ENCODE peak calls at places on chromosomes 5 and 9, in four cellular contexts. J, I, G and O are unnamed samples. For H3K9me3, the result is how much of the 10 kb centered on the place peaks cover.

GRCh38 chr5:35269006-35269405 is 38.7 kb upstream of the PRLR start:
- DNase-seq in J (no peak), I (no peak), G (no peak), O (no peak)

GRCh38 chr9:136111910-136112309 is 6.8 kb downstream of the TMEM250 start:
- DNase-seq in J (no peak), I (no peak), G (no peak), O (no peak)

GRCh38 chr5:118557103-118557805 is 431.1 kb downstream of the DTWD2 start:
- DNase-seq in J (no peak), I (no peak), G (no peak), O (no peak)

GRCh38 chr5:32714836-32715235 is 3.7 kb downstream of the NPR3 start:
- DNase-seq in J (no peak), I (no peak), G (no peak), O (no peak)

GRCh38 chr5:32278403-32278802 is 34.3 kb downstream of the MTMR12 start:
- DNase-seq in J (no peak), I (no peak), G (no peak), O (no peak)

GRCh38 chr5:102545175-102545574 is 46.4 kb upstream of the SLCO6A1 start:
- DNase-seq in J (no peak), I (no peak), G (no peak), O (no peak)

GRCh38 chr5:9015937-9016270 is 530.0 kb downstream of the SEMA5A start:
- DNase-seq in J (no peak), I (no peak), G (no peak), O (no peak)

GRCh38 chr9:72579190-72579589 is 57.8 kb downstream of the TMC1 start:
- DNase-seq in J (peak), I (no peak), G (no peak), O (no peak)

GRCh38 chr5:157559301-157559700 is 16.3 kb downstream of the ADAM19 start:
- DNase-seq in J (no peak), I (no peak), G (no peak), O (no peak)

GRCh38 chr5:171614511-171614910 is 171.1 kb upstream of the SMIM23 start:
- DNase-seq in J (no peak), I (no peak), G (no peak), O (no peak)

GRCh38 chr9:79807966-79808365 is 236.2 kb downstream of the TLE4 start:
- DNase-seq in J (no peak), I (no peak), G (no peak), O (no peak)

GRCh38 chr5:14373685-14374084 is 207.9 kb upstream of the OTULINL start:
- DNase-seq in J (no peak), I (no peak), G (no peak), O (no peak)

GRCh38 chr5:142356318-142356715 is 31.5 kb upstream of the SPRY4 start:
- DNase-seq in J (no peak), I (no peak), G (no peak), O (no peak)

GRCh38 chr5:67038817-67039603 is 157.6 kb downstream of the CD180 start:
- DNase-seq in J (no peak), I (no peak), G (no peak), O (no peak)

GRCh38 chr5:43305948-43306563 is 7.2 kb downstream of the HMGCS1 start:
- DNase-seq in J (no peak), I (no peak), G (no peak), O (no peak)

GRCh38 chr5:56003179-56003578 is 8.4 kb upstream of the IL6ST start:
- DNase-seq in J (no peak), I (no peak), G (no peak), O (no peak)

GRCh38 chr5:66089384-66089783 is 54.7 kb upstream of the SREK1 start:
- DNase-seq in J (no peak), I (no peak), G (no peak), O (no peak)

GRCh38 chr9:107243757-107244156 is 39.3 kb upstream of the RAD23B start:
- DNase-seq in J (no peak), I (no peak), G (no peak), O (no peak)

GRCh38 chr5:159210846-159211245 is 1.5 kb upstream of the RNF145 start:
- DNase-seq in J (no peak), I (no peak), G (no peak), O (no peak)

GRCh38 chr5:132439521-132440206 is 50.9 kb downstream of the IRF1 start:
- DNase-seq in J (no peak), I (peak), G (peak), O (no peak)

GRCh38 chr5:141420855-141421488 is at the start of gene PCDHGA11:
- DNase-seq in J (no peak), I (no peak), G (no peak), O (no peak)

GRCh38 chr9:101427957-101428655 is 7.5 kb downstream of the ALDOB start:
- DNase-seq in J (no peak), I (no peak), G (no peak), O (no peak)

GRCh38 chr9:121660876-121661275 is 9.4 kb downstream of the DAB2IP start:
- DNase-seq in J (peak), I (no peak), G (no peak), O (no peak)

GRCh38 chr9:27487927-27488326 is 36.2 kb upstream of the IFNK start:
- DNase-seq in J (no peak), I (no peak), G (no peak), O (no peak)

GRCh38 chr9:114894801-114895433 is 35.5 kb downstream of the TNFSF8 start:
- DNase-seq in J (no peak), I (no peak), G (no peak), O (no peak)

GRCh38 chr5:132870801-132871200 is 2.7 kb upstream of the LEAP2 start:
- DNase-seq in J (no peak), I (no peak), G (no peak), O (no peak)

GRCh38 chr9:602716-603115 is 238.8 kb upstream of the DMRT1 start:
- DNase-seq in J (no peak), I (no peak), G (no peak), O (no peak)

GRCh38 chr5:38535281-38535750 is 21.1 kb downstream of the LIFR start:
- DNase-seq in J (no peak), I (no peak), G (no peak), O (no peak)

GRCh38 chr9:112884086-112884485 is 6.6 kb downstream of the SLC46A2 start:
- DNase-seq in J (no peak), I (no peak), G (no peak), O (no peak)

GRCh38 chr5:130520211-130520610 is 615.9 kb downstream of the CHSY3 start:
- DNase-seq in J (no peak), I (no peak), G (no peak), O (no peak)

GRCh38 chr5:139919308-139919707 is 123.7 kb downstream of the PSD2 start:
- DNase-seq in J (no peak), I (no peak), G (no peak), O (no peak)

DNA sequence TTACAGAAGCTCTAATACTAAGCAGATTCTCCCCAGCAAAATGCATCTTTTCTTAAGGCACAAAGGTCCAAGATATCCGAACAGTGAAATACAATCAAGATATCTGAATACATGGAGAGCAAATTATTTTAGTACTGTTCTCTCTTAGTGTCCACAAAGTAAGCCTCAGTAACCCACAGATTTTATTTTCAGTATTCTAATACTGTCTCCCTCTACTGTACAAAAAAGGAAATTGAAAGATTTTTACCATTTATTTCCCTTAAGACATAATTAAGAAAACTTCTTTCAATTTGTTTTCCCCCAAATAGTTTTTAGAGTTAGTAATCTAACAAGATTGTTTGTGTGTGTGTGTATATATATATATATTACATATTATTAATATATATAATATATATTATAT is 24.7 kb upstream of the NOL6 start:
- DNase-seq in J (no peak), I (no peak), G (no peak), O (no peak)
- TF ChIP-seq CTCF in J (no peak), I (peak), G (peak), O (no peak)

DNA sequence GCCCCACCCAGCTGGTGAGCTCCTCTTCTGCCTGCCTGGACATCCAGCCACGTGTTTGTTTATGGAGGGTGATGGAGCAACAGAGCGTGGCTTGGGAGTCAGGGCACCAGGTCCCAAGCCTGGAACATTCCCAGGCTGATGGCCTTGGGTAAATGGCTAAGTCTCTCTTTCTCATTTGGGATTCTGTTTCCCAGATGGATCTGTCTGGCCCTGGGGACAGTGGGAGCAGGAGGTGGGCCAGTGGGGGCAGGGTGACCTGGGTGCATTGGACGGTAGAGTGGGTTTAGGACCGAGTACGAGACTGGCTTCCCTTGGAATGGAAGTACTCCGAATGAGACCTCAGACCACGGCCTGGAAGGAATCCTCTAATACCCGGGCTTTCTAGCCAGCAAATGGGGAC is 141.1 kb upstream of the IRX2 start:
- DNase-seq in J (no peak), I (no peak), G (no peak), O (no peak)
- H3K9me3 ChIP-seq in J (under half), I (under half), G (under half), O (under half)

GRCh38 chr5:181044093-181044599 is 4.1 kb downstream of the BTNL9 start:
- DNase-seq in J (no peak), I (no peak), G (no peak), O (no peak)

GRCh38 chr5:181041043-181041442 is 977 bp downstream of the BTNL9 start:
- DNase-seq in J (no peak), I (no peak), G (no peak), O (peak)

GRCh38 chr5:181043285-181044092 is 3.4 kb downstream of the BTNL9 start:
- DNase-seq in J (no peak), I (no peak), G (no peak), O (peak)

GRCh38 chr5:181042036-181042435 is 2.0 kb downstream of the BTNL9 start:
- DNase-seq in J (peak), I (no peak), G (no peak), O (no peak)

GRCh38 chr5:181042722-181043121 is 2.7 kb downstream of the BTNL9 start:
- DNase-seq in J (no peak), I (no peak), G (no peak), O (peak)
- H3K4me3 ChIP-seq in J (no peak), I (peak), G (peak), O (no peak)

DNA sequence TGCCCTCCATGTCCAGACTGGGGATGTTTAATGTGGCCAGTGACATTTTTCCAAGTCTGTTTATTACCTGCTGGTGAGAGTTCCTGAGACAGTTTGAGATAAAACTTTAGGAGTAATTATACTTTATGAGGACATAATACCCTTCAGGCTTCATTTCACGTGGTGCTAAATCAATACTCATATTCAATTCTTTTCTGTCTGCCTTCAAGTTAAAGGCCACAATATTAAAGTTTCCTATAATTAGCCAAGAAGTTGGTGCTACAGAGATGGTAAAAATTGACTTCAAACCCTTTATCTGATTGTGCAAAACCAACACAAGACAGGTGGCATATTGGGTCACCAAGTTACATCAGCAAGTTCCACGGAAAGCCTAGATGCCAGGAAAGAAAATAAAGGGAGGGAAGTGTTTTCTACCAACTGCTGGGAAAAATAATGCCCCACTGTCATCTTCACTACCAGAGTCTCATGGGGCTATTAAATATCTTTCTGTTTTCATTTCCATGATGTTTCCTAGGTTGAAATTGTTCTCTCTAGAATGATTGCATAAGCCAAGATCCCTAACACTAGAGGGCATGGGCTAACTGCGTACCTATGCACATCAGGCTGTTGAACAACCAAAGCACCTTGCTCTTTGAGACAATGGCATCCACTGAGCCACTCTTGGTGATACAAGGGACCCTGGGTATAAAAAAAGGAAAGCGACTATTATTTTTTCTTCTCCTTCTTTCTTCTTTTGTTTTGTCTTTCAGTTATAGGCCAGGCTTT is 68.7 kb downstream of the INSYN2B start:
- DNase-seq in J (no peak), I (no peak), G (no peak), O (no peak)
- TF ChIP-seq CTCF in J (no peak), I (no peak), G (no peak), O (no peak)